ENCODE peak calls at places on chromosomes 13 and 19, in nine cellular contexts. One of them, this sample, is unnamed.

GRCh38 chr13:113192902-113193301 is 15.6 kb downstream of the PCID2 start:
- DNase-seq in thyroid gland: no peak
- DNase-seq in IMR-90: peak
- DNase-seq in K562: no peak
- DNase-seq in right lobe of liver: no peak
- DNase-seq in tibial nerve: no peak
- DNase-seq in heart left ventricle: no peak
- DNase-seq in esophagus muscularis mucosa: no peak
- DNase-seq in lower leg skin: no peak
- DNase-seq in this sample: no peak

GRCh38 chr19:34387446-34387810 is 16.8 kb upstream of the PDCD2L start:
- DNase-seq in thyroid gland: no peak
- DNase-seq in IMR-90: no peak
- DNase-seq in K562: no peak
- DNase-seq in right lobe of liver: no peak
- DNase-seq in tibial nerve: no peak
- DNase-seq in heart left ventricle: no peak
- DNase-seq in esophagus muscularis mucosa: no peak
- DNase-seq in lower leg skin: no peak
- DNase-seq in this sample: no peak

GRCh38 chr19:56321981-56322558 is 7.4 kb upstream of the ZSCAN5A start:
- DNase-seq in thyroid gland: no peak
- DNase-seq in IMR-90: no peak
- DNase-seq in K562: no peak
- DNase-seq in right lobe of liver: no peak
- DNase-seq in tibial nerve: no peak
- DNase-seq in heart left ventricle: no peak
- DNase-seq in esophagus muscularis mucosa: no peak
- DNase-seq in lower leg skin: no peak
- DNase-seq in this sample: peak

GRCh38 chr19:32650671-32651070 is 24.3 kb downstream of the ANKRD27 start:
- DNase-seq in thyroid gland: no peak
- DNase-seq in IMR-90: no peak
- DNase-seq in K562: no peak
- DNase-seq in right lobe of liver: no peak
- DNase-seq in tibial nerve: no peak
- DNase-seq in heart left ventricle: no peak
- DNase-seq in esophagus muscularis mucosa: no peak
- DNase-seq in lower leg skin: no peak
- DNase-seq in this sample: no peak

GRCh38 chr19:30070970-30071632 is 129.1 kb downstream of the URI1 start:
- DNase-seq in thyroid gland: no peak
- DNase-seq in IMR-90: no peak
- DNase-seq in K562: no peak
- DNase-seq in right lobe of liver: no peak
- DNase-seq in tibial nerve: no peak
- DNase-seq in heart left ventricle: peak
- DNase-seq in esophagus muscularis mucosa: no peak
- DNase-seq in lower leg skin: peak
- DNase-seq in this sample: peak

GRCh38 chr13:28754698-28755545 is 36.2 kb upstream of the SLC46A3 start:
- DNase-seq in thyroid gland: peak
- DNase-seq in IMR-90: peak
- DNase-seq in K562: peak
- DNase-seq in right lobe of liver: peak
- DNase-seq in tibial nerve: no peak
- DNase-seq in heart left ventricle: peak
- DNase-seq in esophagus muscularis mucosa: peak
- DNase-seq in lower leg skin: no peak
- DNase-seq in this sample: peak

GRCh38 chr13:105272660-105273631 is 1262.5 kb downstream of the EFNB2 start:
- DNase-seq in thyroid gland: no peak
- DNase-seq in IMR-90: no peak
- DNase-seq in K562: no peak
- DNase-seq in right lobe of liver: no peak
- DNase-seq in tibial nerve: no peak
- DNase-seq in heart left ventricle: no peak
- DNase-seq in esophagus muscularis mucosa: no peak
- DNase-seq in lower leg skin: no peak
- DNase-seq in this sample: no peak

GRCh38 chr19:19738564-19738963 is 5.7 kb upstream of the ZNF14 start:
- DNase-seq in thyroid gland: no peak
- DNase-seq in IMR-90: no peak
- DNase-seq in K562: no peak
- DNase-seq in right lobe of liver: no peak
- DNase-seq in tibial nerve: no peak
- DNase-seq in heart left ventricle: no peak
- DNase-seq in esophagus muscularis mucosa: peak
- DNase-seq in lower leg skin: no peak
- DNase-seq in this sample: no peak

GRCh38 chr13:99886706-99887105 is 84.9 kb downstream of the ZIC5 start:
- DNase-seq in thyroid gland: no peak
- DNase-seq in IMR-90: no peak
- DNase-seq in K562: no peak
- DNase-seq in right lobe of liver: no peak
- DNase-seq in tibial nerve: no peak
- DNase-seq in heart left ventricle: no peak
- DNase-seq in esophagus muscularis mucosa: no peak
- DNase-seq in lower leg skin: no peak
- DNase-seq in this sample: no peak

GRCh38 chr19:58153386-58153785 is 2.8 kb upstream of the ZNF329 start:
- DNase-seq in thyroid gland: no peak
- DNase-seq in IMR-90: no peak
- DNase-seq in K562: no peak
- DNase-seq in right lobe of liver: no peak
- DNase-seq in tibial nerve: no peak
- DNase-seq in heart left ventricle: no peak
- DNase-seq in esophagus muscularis mucosa: no peak
- DNase-seq in lower leg skin: no peak
- DNase-seq in this sample: no peak

DNA sequence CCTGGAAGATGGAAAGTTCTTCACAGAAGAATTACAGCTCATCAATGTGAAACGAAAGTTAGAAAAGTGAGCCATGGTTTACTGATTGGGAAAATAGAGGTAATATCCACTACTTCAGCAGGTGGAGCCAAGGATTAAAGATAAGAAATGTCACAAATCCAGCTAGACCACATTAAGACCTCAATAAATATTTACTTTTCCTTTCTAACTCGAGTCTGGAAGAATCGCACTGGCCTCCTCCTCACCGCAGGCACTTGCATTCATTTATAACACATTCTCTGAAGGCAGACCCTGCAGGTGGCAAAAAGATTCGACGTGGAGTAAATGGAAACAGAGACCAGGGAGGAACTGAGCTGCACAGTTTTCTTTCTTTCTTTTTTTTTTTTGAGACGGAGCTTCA is 7.4 kb downstream of the SLC35E1 start:
- DNase-seq in thyroid gland: no peak
- DNase-seq in IMR-90: no peak
- DNase-seq in K562: no peak
- DNase-seq in right lobe of liver: no peak
- DNase-seq in tibial nerve: no peak
- DNase-seq in heart left ventricle: no peak
- DNase-seq in esophagus muscularis mucosa: no peak
- DNase-seq in lower leg skin: no peak
- DNase-seq in this sample: no peak
- TF ChIP-seq CTCF in thyroid gland: no peak
- TF ChIP-seq CTCF in IMR-90: no peak
- TF ChIP-seq CTCF in K562: no peak
- TF ChIP-seq CTCF in right lobe of liver: no peak
- TF ChIP-seq CTCF in tibial nerve: no peak
- TF ChIP-seq CTCF in heart left ventricle: no peak
- TF ChIP-seq CTCF in esophagus muscularis mucosa: no peak
- TF ChIP-seq CTCF in lower leg skin: no peak
- TF ChIP-seq CTCF in this sample: no peak

DNA sequence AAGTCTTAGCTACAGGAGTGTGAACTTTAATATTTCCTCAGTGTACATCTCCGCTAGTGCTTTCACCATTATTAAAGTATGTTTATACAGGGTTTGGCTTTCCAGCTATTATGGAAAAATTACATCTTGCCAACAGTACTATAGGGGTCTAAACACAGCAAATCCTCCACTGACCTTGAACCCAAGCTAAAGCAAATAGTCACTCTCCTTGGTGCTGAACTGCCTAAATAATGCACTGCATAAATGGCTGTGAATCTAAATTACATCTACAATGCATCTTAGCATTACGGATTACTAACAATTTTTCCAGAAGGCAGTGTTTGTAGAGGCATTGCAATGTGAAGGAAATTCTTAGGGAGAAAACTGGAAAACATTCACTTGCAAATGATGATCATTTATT is 42.1 kb downstream of the ENOX1 start:
- DNase-seq in thyroid gland: no peak
- DNase-seq in IMR-90: peak
- DNase-seq in K562: no peak
- DNase-seq in right lobe of liver: no peak
- DNase-seq in tibial nerve: no peak
- DNase-seq in heart left ventricle: no peak
- DNase-seq in esophagus muscularis mucosa: no peak
- DNase-seq in lower leg skin: no peak
- DNase-seq in this sample: no peak
- TF ChIP-seq POLR2A in thyroid gland: no peak
- TF ChIP-seq POLR2A in IMR-90: no peak
- TF ChIP-seq POLR2A in K562: no peak
- TF ChIP-seq POLR2A in right lobe of liver: no peak
- TF ChIP-seq POLR2A in tibial nerve: no peak
- TF ChIP-seq POLR2A in heart left ventricle: no peak
- TF ChIP-seq POLR2A in esophagus muscularis mucosa: no peak
- TF ChIP-seq POLR2A in lower leg skin: no peak
- TF ChIP-seq POLR2A in this sample: no peak

GRCh38 chr13:39612023-39612637 is 9.1 kb upstream of the LHFPL6 start:
- DNase-seq in thyroid gland: peak
- DNase-seq in IMR-90: peak
- DNase-seq in K562: peak
- DNase-seq in right lobe of liver: peak
- DNase-seq in tibial nerve: peak
- DNase-seq in heart left ventricle: peak
- DNase-seq in esophagus muscularis mucosa: no peak
- DNase-seq in lower leg skin: peak
- DNase-seq in this sample: peak

GRCh38 chr13:39618546-39618945 is 15.6 kb upstream of the LHFPL6 start:
- DNase-seq in thyroid gland: no peak
- DNase-seq in IMR-90: no peak
- DNase-seq in K562: no peak
- DNase-seq in right lobe of liver: no peak
- DNase-seq in tibial nerve: no peak
- DNase-seq in heart left ventricle: no peak
- DNase-seq in esophagus muscularis mucosa: no peak
- DNase-seq in lower leg skin: no peak
- DNase-seq in this sample: no peak

DNA sequence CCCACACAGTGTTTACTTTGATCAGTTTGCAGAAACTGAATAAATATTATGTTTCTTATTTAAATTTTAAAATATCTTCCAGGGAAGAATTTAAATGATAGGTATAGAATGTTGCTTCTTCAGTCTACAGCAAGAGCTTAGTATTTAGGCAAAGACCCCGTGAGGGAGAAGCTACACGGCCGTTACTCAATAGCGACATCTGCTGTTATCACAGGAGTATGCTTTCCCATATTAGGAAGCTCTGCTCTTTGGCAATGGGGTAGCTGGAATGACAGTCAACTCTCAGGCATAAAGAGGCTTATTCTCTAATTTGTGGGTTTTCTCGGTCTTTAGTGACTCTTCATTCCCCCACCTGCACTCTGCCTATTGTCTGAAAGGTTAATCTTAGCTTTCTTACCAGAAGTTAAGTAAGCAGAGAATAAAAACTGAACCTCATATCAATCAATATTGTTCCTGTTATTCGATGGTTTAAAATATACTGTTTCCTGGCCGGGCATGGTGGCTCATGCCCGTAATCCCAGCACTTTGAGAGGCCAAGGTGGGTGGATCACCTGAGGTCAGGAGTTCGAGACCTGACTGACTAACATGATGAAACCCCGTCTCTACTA is 13.2 kb upstream of the LHFPL6 start:
- DNase-seq in thyroid gland: peak
- DNase-seq in IMR-90: peak
- DNase-seq in K562: peak
- DNase-seq in right lobe of liver: no peak
- DNase-seq in tibial nerve: no peak
- DNase-seq in heart left ventricle: peak
- DNase-seq in esophagus muscularis mucosa: no peak
- DNase-seq in lower leg skin: no peak
- DNase-seq in this sample: peak
- TF ChIP-seq CTCF in thyroid gland: peak
- TF ChIP-seq CTCF in IMR-90: peak
- TF ChIP-seq CTCF in K562: peak
- TF ChIP-seq CTCF in right lobe of liver: peak
- TF ChIP-seq CTCF in tibial nerve: peak
- TF ChIP-seq CTCF in heart left ventricle: peak
- TF ChIP-seq CTCF in esophagus muscularis mucosa: peak
- TF ChIP-seq CTCF in lower leg skin: no peak
- TF ChIP-seq CTCF in this sample: peak

GRCh38 chr13:52597676-52598075 is 44.6 kb upstream of the HNRNPA1L2 start:
- DNase-seq in thyroid gland: no peak
- DNase-seq in IMR-90: no peak
- DNase-seq in K562: no peak
- DNase-seq in right lobe of liver: no peak
- DNase-seq in tibial nerve: no peak
- DNase-seq in heart left ventricle: no peak
- DNase-seq in esophagus muscularis mucosa: no peak
- DNase-seq in lower leg skin: no peak
- DNase-seq in this sample: no peak

GRCh38 chr13:52599037-52599852 is 43.0 kb upstream of the HNRNPA1L2 start:
- DNase-seq in thyroid gland: peak
- DNase-seq in IMR-90: peak
- DNase-seq in K562: no peak
- DNase-seq in right lobe of liver: no peak
- DNase-seq in tibial nerve: no peak
- DNase-seq in heart left ventricle: peak
- DNase-seq in esophagus muscularis mucosa: no peak
- DNase-seq in lower leg skin: no peak
- DNase-seq in this sample: no peak

GRCh38 chr13:52600666-52601065 is 41.6 kb upstream of the HNRNPA1L2 start:
- DNase-seq in thyroid gland: no peak
- DNase-seq in IMR-90: no peak
- DNase-seq in K562: no peak
- DNase-seq in right lobe of liver: no peak
- DNase-seq in tibial nerve: no peak
- DNase-seq in heart left ventricle: no peak
- DNase-seq in esophagus muscularis mucosa: no peak
- DNase-seq in lower leg skin: no peak
- DNase-seq in this sample: no peak

DNA sequence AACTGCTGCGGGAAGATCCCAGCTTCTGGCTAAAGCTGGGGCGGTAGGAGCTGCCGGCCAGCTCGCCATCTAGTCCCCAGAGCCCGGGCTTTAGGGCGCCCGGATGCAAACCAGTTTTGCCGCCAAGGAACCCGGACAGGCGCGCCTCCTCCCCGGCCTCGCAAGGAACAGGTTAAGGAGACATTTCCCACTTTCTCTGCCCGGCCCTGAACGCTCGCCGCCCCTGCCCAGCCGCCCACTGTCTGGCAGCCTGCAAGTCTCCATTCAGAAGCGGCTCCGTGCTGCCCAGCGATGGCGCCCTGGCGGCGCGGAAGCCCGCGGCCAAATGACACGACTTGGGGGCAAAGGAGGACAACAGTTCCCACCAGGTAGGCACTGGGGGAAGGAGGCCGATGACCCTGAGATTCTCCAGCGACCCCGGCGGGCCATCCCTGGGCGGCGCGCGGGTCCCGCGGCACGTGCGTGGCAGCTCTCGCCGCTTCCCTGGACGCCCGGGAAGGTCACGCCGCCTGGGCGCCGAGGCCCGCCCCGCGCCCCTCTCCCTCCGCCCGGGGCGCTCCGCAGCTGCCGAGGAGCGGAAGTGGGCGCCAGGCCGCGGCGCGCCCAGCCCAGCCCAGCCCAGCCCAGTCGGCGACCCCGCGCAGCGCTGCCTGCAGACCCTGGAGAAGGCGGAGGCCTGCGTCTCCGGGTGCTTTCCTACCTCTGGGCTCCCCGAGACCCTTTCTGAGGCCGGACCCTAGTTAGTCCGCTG is 42.2 kb upstream of the HNRNPA1L2 start:
- DNase-seq in thyroid gland: peak
- DNase-seq in IMR-90: peak
- DNase-seq in K562: no peak
- DNase-seq in right lobe of liver: peak
- DNase-seq in tibial nerve: no peak
- DNase-seq in heart left ventricle: peak
- DNase-seq in esophagus muscularis mucosa: no peak
- DNase-seq in lower leg skin: peak
- DNase-seq in this sample: peak
- TF ChIP-seq POLR2A in thyroid gland: peak
- TF ChIP-seq POLR2A in IMR-90: no peak
- TF ChIP-seq POLR2A in K562: no peak
- TF ChIP-seq POLR2A in right lobe of liver: no peak
- TF ChIP-seq POLR2A in tibial nerve: no peak
- TF ChIP-seq POLR2A in heart left ventricle: no peak
- TF ChIP-seq POLR2A in esophagus muscularis mucosa: no peak
- TF ChIP-seq POLR2A in lower leg skin: no peak
- TF ChIP-seq POLR2A in this sample: no peak

This sample was measured in upper lobe of left lung.